ENCODE peak calls at places on chromosomes 13 and 19, in five cellular contexts. X is suprapubic skin, I is stomach, V is Panc1, G is spleen. E is an unnamed sample.
A peak's percentile ranks its signal among the peaks of the same experiment; 100 is the strongest.

GRCh38 chr13:105153626-105154025 is 1381.8 kb downstream of the EFNB2 start:
- DNase-seq in X (no peak), I (no peak), V (no peak), G (no peak), E (no peak)

GRCh38 chr13:112688560-112689497 is 1.0 kb upstream of the ATP11A start:
- DNase-seq in X (peak; percentile 61), I (peak; percentile 40), V (no peak), G (peak; percentile 83), E (peak; percentile 29)

GRCh38 chr13:114096031-114096485 is 36.4 kb downstream of the RASA3 start:
- DNase-seq in X (peak; percentile 49), I (no peak), V (no peak), G (peak; percentile 60), E (no peak)

GRCh38 chr13:27965740-27966640 is 3.1 kb downstream of the CDX2 start:
- DNase-seq in X (no peak), I (peak; percentile 26), V (no peak), G (no peak), E (peak; percentile 46)

GRCh38 chr13:98676239-98676638 is 76.2 kb downstream of the SLC15A1 start:
- DNase-seq in X (no peak), I (no peak), V (no peak), G (no peak), E (no peak)

GRCh38 chr13:52983836-52984235 is 44.8 kb upstream of the OLFM4 start:
- DNase-seq in X (no peak), I (no peak), V (no peak), G (no peak), E (no peak)

GRCh38 chr13:41802684-41803554 is 158.0 kb downstream of the VWA8 start:
- DNase-seq in X (no peak), I (no peak), V (no peak), G (no peak), E (no peak)

GRCh38 chr19:54882758-54883157 is 8.7 kb downstream of the FCAR start:
- DNase-seq in X (no peak), I (no peak), V (no peak), G (no peak), E (no peak)

GRCh38 chr13:26376430-26376829 is 122.5 kb downstream of the CDK8 start:
- DNase-seq in X (no peak), I (no peak), V (no peak), G (no peak), E (no peak)

GRCh38 chr19:15862444-15862843 is 35.4 kb downstream of the CYP4F2 start:
- DNase-seq in X (no peak), I (no peak), V (no peak), G (no peak), E (no peak)

GRCh38 chr19:51333836-51334460 is 8.0 kb downstream of the VSIG10L start:
- DNase-seq in X (no peak), I (no peak), V (no peak), G (no peak), E (no peak)

GRCh38 chr19:31132753-31133110 is 216.5 kb downstream of the TSHZ3 start:
- DNase-seq in X (no peak), I (no peak), V (no peak), G (no peak), E (no peak)

GRCh38 chr13:49246850-49247721 is 639 bp upstream of the CDADC1 start:
- DNase-seq in X (no peak), I (no peak), V (no peak), G (no peak), E (no peak)

GRCh38 chr13:111941845-111942447 is 125.0 kb upstream of the SOX1 start:
- DNase-seq in X (no peak), I (no peak), V (no peak), G (peak; percentile 37), E (no peak)

GRCh38 chr13:95797016-95797415 is 120.1 kb downstream of the DNAJC3 start:
- DNase-seq in X (no peak), I (no peak), V (no peak), G (no peak), E (no peak)

GRCh38 chr19:13865578-13866462 is 11.1 kb upstream of the NANOS3 start:
- DNase-seq in X (no peak), I (no peak), V (no peak), G (peak; percentile 78), E (no peak)

GRCh38 chr13:36920612-36921185 is 661 bp upstream of the SMAD9 start:
- DNase-seq in X (no peak), I (no peak), V (no peak), G (no peak), E (no peak)

GRCh38 chr13:98570929-98571372 is 6.0 kb downstream of the STK24 start:
- DNase-seq in X (no peak), I (peak; percentile 43), V (no peak), G (no peak), E (peak; percentile 61)

GRCh38 chr13:111202745-111203144 is 87.6 kb downstream of the ARHGEF7 start:
- DNase-seq in X (no peak), I (no peak), V (no peak), G (no peak), E (no peak)

GRCh38 chr13:40611004-40611403 is 55.4 kb downstream of the FOXO1 start:
- DNase-seq in X (no peak), I (no peak), V (no peak), G (no peak), E (no peak)

GRCh38 chr19:38718747-38719543 is 25.3 kb downstream of the CAPN12 start:
- DNase-seq in X (no peak), I (peak; percentile 71), V (no peak), G (no peak), E (no peak)

GRCh38 chr13:45623516-45624090 is 8.1 kb upstream of the ERICH6B start:
- DNase-seq in X (no peak), I (no peak), V (no peak), G (no peak), E (no peak)

GRCh38 chr13:51469790-51470189 is 17.0 kb upstream of the INTS6 start:
- DNase-seq in X (no peak), I (no peak), V (no peak), G (no peak), E (no peak)

GRCh38 chr19:6480843-6481415 is 658 bp downstream of the DENND1C start:
- DNase-seq in X (no peak), I (no peak), V (no peak), G (no peak), E (no peak)

GRCh38 chr19:18348171-18348570 is 7.8 kb downstream of the PGPEP1 start:
- DNase-seq in X (no peak), I (no peak), V (no peak), G (no peak), E (no peak)

GRCh38 chr19:2867025-2867991 is at the start of gene ZNF556:
- DNase-seq in X (no peak), I (no peak), V (no peak), G (no peak), E (no peak)

GRCh38 chr19:49875801-49876421 is 1.2 kb downstream of the AKT1S1 start:
- DNase-seq in X (peak; percentile 87), I (no peak), V (no peak), G (peak; percentile 94), E (peak; percentile 62)

GRCh38 chr19:5718032-5718578 is 1.8 kb downstream of the LONP1 start:
- DNase-seq in X (no peak), I (no peak), V (no peak), G (no peak), E (no peak)

GRCh38 chr19:38734426-38735256 is 9.6 kb downstream of the CAPN12 start:
- DNase-seq in X (no peak), I (peak; percentile 45), V (peak; percentile 83), G (peak; percentile 89), E (peak; percentile 56)

GRCh38 chr19:46068345-46069258 is 27.8 kb upstream of the IGFL4 start:
- DNase-seq in X (no peak), I (no peak), V (no peak), G (no peak), E (peak; percentile 33)

GRCh38 chr13:36965767-36966166 is 33.4 kb downstream of the ALG5 start:
- DNase-seq in X (no peak), I (no peak), V (no peak), G (no peak), E (no peak)

GRCh38 chr19:33811246-33811645 is 14.6 kb downstream of the KCTD15 start:
- DNase-seq in X (peak; percentile 53), I (no peak), V (no peak), G (peak; percentile 69), E (no peak)

GRCh38 chr19:33810821-33811220 is 14.2 kb downstream of the KCTD15 start:
- DNase-seq in X (no peak), I (no peak), V (no peak), G (peak; percentile 64), E (no peak)

GRCh38 chr19:33811736-33812387 is 15.2 kb downstream of the KCTD15 start:
- DNase-seq in X (peak; percentile 27), I (no peak), V (no peak), G (peak; percentile 47), E (no peak)

GRCh38 chr19:33808399-33808798 is 11.7 kb downstream of the KCTD15 start:
- DNase-seq in X (no peak), I (no peak), V (no peak), G (no peak), E (no peak)

GRCh38 chr19:33809960-33810359 is 13.3 kb downstream of the KCTD15 start:
- DNase-seq in X (no peak), I (no peak), V (no peak), G (peak; percentile 68), E (no peak)
- TF ChIP-seq CTCF in X (no peak), I (no peak), V (no peak), G (no peak), E (no peak)

DNA sequence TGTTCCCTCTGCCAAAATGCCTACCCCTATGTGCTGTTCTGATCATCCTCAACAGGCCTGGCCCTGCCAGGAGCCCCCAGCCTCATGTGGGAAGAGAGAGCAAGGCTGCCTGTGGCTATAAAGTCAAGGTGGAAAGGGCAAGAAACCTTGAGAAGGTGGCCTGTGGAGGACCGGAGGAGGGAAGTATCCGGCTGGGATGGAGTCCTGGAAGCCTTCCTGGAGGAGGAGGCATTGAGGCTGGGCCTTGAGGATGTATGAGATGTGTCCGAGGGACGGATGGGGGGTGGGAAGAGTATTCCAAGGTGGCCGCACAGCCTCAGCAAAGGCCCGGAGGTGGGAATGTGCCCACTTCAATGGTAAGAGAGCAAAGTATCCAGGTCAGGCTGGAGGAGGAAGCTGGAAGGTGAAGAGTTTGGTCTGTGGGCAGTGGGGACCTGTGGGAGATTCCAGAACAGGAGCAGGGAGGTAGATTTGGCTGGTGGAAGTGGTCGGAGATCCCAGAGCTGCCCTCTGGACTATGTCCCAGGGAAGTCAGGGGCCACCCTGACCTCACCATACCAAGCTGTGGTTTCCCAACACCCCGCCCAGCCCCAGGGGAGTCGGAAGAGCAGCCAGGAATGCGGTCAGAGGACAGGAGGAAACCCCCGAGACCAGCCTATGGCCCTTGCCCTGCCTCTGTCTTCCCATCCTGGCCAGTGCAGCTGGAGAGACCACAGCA is 3.0 kb upstream of the PLIN4 start:
- DNase-seq in X (no peak), I (no peak), V (no peak), G (no peak), E (no peak)
- H3K27ac ChIP-seq in X (no peak overlapping the region), I (no peak overlapping the region), V (no peak overlapping the region), G (no peak overlapping the region), E (no peak overlapping the region)

GRCh38 chr19:1094978-1095701 is at the start of gene POLR2E:
- DNase-seq in X (peak; percentile 99), I (peak; percentile 99), V (peak; percentile 79), G (peak; percentile 100), E (peak; percentile 99)
- TF ChIP-seq POLR2AphosphoS5 in X (peak; percentile 68), I (peak; percentile 93), V (peak; percentile 62), G (peak; percentile 95), E (peak; percentile 94)

GRCh38 chr13:100646030-100646673 is 28.4 kb downstream of the TMTC4 start:
- DNase-seq in X (no peak), I (peak; percentile 36), V (no peak), G (no peak), E (no peak)
- TF ChIP-seq CTCF in X (peak; percentile 8), I (peak; percentile 30), V (peak; percentile 51), G (peak; percentile 33), E (no peak)

GRCh38 chr19:56141416-56141992 is 417 bp downstream of the ZNF444 start:
- DNase-seq in X (no peak), I (no peak), V (no peak), G (peak; percentile 86), E (peak; percentile 29)
- H3K27ac ChIP-seq in X (peak overlapping the region; percentile 85), I (peak overlapping the region; percentile 95), V (peak overlapping the region; percentile 84), G (peak overlapping the region; percentile 85), E (peak overlapping the region; percentile 93)

E was measured in transverse colon.